ENCODE peak calls at places on chromosomes 4 and X, in four cellular contexts. T is fibroblast of lung, W is dorsolateral prefrontal cortex, O is uterus. E is an unnamed sample.
A peak's percentile ranks its signal among the peaks of the same experiment; 100 is the strongest.

GRCh38 chr4:82698412-82698811 is 100.2 kb downstream of the SCD5 start:
- DNase-seq in T (no peak), W (no peak), O (no peak), E (no peak)

GRCh38 chrX:29587107-29587506 is 628.3 kb upstream of the MAGEB2 start:
- DNase-seq in T (no peak), W (no peak), O (no peak), E (no peak)

GRCh38 chr4:10114607-10115006 is 2.0 kb downstream of the WDR1 start:
- DNase-seq in T (no peak), W (no peak), O (no peak), E (no peak)

GRCh38 chrX:152896450-152896849 is 1.4 kb upstream of the ZNF185 start:
- DNase-seq in T (peak; percentile 23), W (peak; percentile 26), O (no peak), E (no peak)

GRCh38 chr4:133385161-133385954 is 236.3 kb downstream of the PCDH10 start:
- DNase-seq in T (peak; percentile 2), W (no peak), O (no peak), E (no peak)

GRCh38 chr4:35820026-35820425 is 424.3 kb downstream of the ARAP2 start:
- DNase-seq in T (no peak), W (no peak), O (no peak), E (no peak)

GRCh38 chr4:52369649-52370048 is 289.5 kb downstream of the USP46 start:
- DNase-seq in T (no peak), W (no peak), O (no peak), E (no peak)

GRCh38 chrX:40244980-40245379 is 147.2 kb upstream of the BCOR start:
- DNase-seq in T (peak; percentile 44), W (no peak), O (no peak), E (no peak)

GRCh38 chr4:139817657-139818452 is 152.2 kb downstream of the MGST2 start:
- DNase-seq in T (no peak), W (no peak), O (peak; percentile 44), E (no peak)

GRCh38 chrX:22134681-22135080 is 102.6 kb downstream of the PHEX start:
- DNase-seq in T (peak; percentile 80), W (no peak), O (no peak), E (no peak)

GRCh38 chr4:127632420-127633403 is at the start of gene INTU:
- DNase-seq in T (peak; percentile 98), W (peak; percentile 94), O (peak; percentile 92), E (peak; percentile 92)

GRCh38 chr4:156377036-156377700 is 423.5 kb upstream of the CTSO start:
- DNase-seq in T (peak; percentile 89), W (no peak), O (no peak), E (no peak)

GRCh38 chrX:6386837-6387236 is 148.1 kb downstream of the VCX3A start:
- DNase-seq in T (no peak), W (no peak), O (no peak), E (no peak)

GRCh38 chrX:68599256-68600152 is 48.0 kb upstream of the STARD8 start:
- DNase-seq in T (no peak), W (no peak), O (no peak), E (no peak)

GRCh38 chr4:148126825-148127224 is 315.4 kb downstream of the NR3C2 start:
- DNase-seq in T (peak; percentile 31), W (no peak), O (no peak), E (no peak)

GRCh38 chr4:182093947-182094346 is 149.3 kb upstream of the TENM3 start:
- DNase-seq in T (no peak), W (no peak), O (no peak), E (no peak)

GRCh38 chr4:7795983-7796382 is 143.7 kb downstream of the AFAP1 start:
- DNase-seq in T (no peak), W (no peak), O (no peak), E (no peak)

GRCh38 chr4:38306482-38307071 is 346.4 kb downstream of the PTTG2 start:
- DNase-seq in T (no peak), W (no peak), O (no peak), E (no peak)

GRCh38 chrX:39613508-39613921 is 484.2 kb downstream of the BCOR start:
- DNase-seq in T (peak; percentile 16), W (no peak), O (peak; percentile 56), E (no peak)

GRCh38 chr4:79224777-79225104 is 101.1 kb downstream of the NAA11 start:
- DNase-seq in T (no peak), W (no peak), O (no peak), E (no peak)

GRCh38 chr4:141657550-141657949 is 21.2 kb downstream of the IL15 start:
- DNase-seq in T (no peak), W (no peak), O (no peak), E (no peak)

GRCh38 chr4:106286611-106287010 is 29.4 kb downstream of the TBCK start:
- DNase-seq in T (no peak), W (no peak), O (no peak), E (no peak)

GRCh38 chr4:1490906-1491629 is 84.8 kb upstream of the NKX1-1 start:
- DNase-seq in T (no peak), W (peak; percentile 38), O (no peak), E (peak; percentile 13)

GRCh38 chr4:69836321-69836720 is 23.6 kb downstream of the SULT1E1 start:
- DNase-seq in T (no peak), W (no peak), O (no peak), E (no peak)

GRCh38 chr4:136754810-136755530 is 777.3 kb downstream of the PCDH18 start:
- DNase-seq in T (no peak), W (no peak), O (no peak), E (no peak)

GRCh38 chr4:169279111-169279510 is 8.4 kb upstream of the SH3RF1 start:
- DNase-seq in T (no peak), W (no peak), O (no peak), E (no peak)

GRCh38 chr4:186934841-186935443 is 211.3 kb upstream of the FAT1 start:
- DNase-seq in T (no peak), W (no peak), O (no peak), E (no peak)

GRCh38 chrX:106898462-106898861 is 4.7 kb downstream of the RIPPLY1 start:
- DNase-seq in T (peak; percentile 37), W (no peak), O (no peak), E (no peak)

GRCh38 chrX:129525162-129525561 is 1.9 kb upstream of the SMARCA1 start:
- DNase-seq in T (no peak), W (no peak), O (no peak), E (no peak)

GRCh38 chrX:81174286-81174685 is 27.4 kb downstream of the HMGN5 start:
- DNase-seq in T (peak; percentile 6), W (no peak), O (no peak), E (no peak)

DNA sequence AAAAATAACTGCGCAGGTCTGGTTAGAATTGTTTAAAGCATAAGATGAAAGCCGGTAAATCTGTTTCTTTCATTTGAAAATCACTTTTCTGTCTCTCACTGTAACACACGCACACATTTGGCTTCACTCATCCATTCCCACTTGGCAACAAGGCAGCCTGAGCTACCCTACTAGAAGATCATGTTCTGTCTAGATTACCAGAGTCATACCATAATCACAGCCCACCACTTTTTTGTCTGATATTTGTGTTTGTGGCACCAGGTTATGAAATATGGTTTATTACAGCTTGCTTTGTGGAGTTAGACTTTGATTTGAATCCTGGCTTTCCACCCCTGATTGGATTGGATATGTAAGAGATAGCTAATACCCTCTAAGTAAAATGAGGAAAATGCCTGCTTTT is 2.2 kb downstream of the USO1 start:
- DNase-seq in T (no peak), W (no peak), O (no peak), E (no peak)
- H3K27ac ChIP-seq in T (peak overlapping the region; percentile 31), W (no peak overlapping the region), O (no peak overlapping the region), E (peak overlapping the region; percentile 95)

GRCh38 chrX:149505671-149506070 is 565 bp upstream of the IDS start:
- DNase-seq in T (no peak), W (no peak), O (no peak), E (no peak)
- H3K27ac ChIP-seq in T (no peak overlapping the region), W (peak overlapping the region; percentile 84), O (peak overlapping the region; percentile 84), E (peak overlapping the region; percentile 90)

GRCh38 chr4:41136456-41136855 is 77.9 kb downstream of the APBB2 start:
- DNase-seq in T (no peak), W (no peak), O (no peak), E (no peak)
- H3K27ac ChIP-seq in T (no peak overlapping the region), W (peak overlapping the region; percentile 23), O (no peak overlapping the region), E (no peak overlapping the region)

GRCh38 chr4:166044871-166045270 is 171.8 kb downstream of the TLL1 start:
- DNase-seq in T (no peak), W (no peak), O (no peak), E (no peak)
- H3K27ac ChIP-seq in T (no peak overlapping the region), W (no peak overlapping the region), O (no peak overlapping the region), E (no peak overlapping the region)

GRCh38 chr4:176882201-176882600 is 89.5 kb upstream of the VEGFC start:
- DNase-seq in T (peak; percentile 32), W (no peak), O (no peak), E (no peak)

GRCh38 chr4:176885224-176885623 is 92.5 kb upstream of the VEGFC start:
- DNase-seq in T (peak; percentile 50), W (no peak), O (no peak), E (no peak)

GRCh38 chr4:176883681-176884418 is 91.1 kb upstream of the VEGFC start:
- DNase-seq in T (peak; percentile 95), W (no peak), O (no peak), E (no peak)

GRCh38 chr4:176886135-176886534 is 93.4 kb upstream of the VEGFC start:
- DNase-seq in T (no peak), W (no peak), O (no peak), E (no peak)

GRCh38 chr4:176883108-176883550 is 90.4 kb upstream of the VEGFC start:
- DNase-seq in T (peak; percentile 59), W (no peak), O (no peak), E (no peak)
- H3K27ac ChIP-seq in T (peak overlapping the region; percentile 45), W (no peak overlapping the region), O (no peak overlapping the region), E (no peak overlapping the region)

DNA sequence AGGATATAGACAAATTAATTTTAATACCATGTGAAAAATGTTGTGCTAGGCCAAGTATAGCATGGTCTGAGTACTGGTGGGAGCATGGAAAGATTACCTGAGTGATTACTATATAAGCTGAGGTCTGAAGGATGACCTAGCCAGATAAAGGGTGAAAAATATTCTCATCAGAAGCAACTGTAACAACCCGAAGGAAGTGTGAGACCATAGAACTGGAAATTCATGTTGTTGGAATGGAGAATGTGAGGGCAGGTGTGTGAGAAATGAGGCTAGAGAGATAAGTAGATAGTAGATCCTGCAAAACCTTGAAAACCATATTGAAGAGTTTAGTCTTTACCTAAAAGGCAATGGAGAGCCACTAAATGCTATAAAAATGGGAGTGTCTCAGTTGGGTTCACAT is 71.5 kb downstream of the ARFIP1 start:
- DNase-seq in T (no peak), W (no peak), O (no peak), E (no peak)
- H3K27ac ChIP-seq in T (no peak overlapping the region), W (no peak overlapping the region), O (no peak overlapping the region), E (no peak overlapping the region)

DNA sequence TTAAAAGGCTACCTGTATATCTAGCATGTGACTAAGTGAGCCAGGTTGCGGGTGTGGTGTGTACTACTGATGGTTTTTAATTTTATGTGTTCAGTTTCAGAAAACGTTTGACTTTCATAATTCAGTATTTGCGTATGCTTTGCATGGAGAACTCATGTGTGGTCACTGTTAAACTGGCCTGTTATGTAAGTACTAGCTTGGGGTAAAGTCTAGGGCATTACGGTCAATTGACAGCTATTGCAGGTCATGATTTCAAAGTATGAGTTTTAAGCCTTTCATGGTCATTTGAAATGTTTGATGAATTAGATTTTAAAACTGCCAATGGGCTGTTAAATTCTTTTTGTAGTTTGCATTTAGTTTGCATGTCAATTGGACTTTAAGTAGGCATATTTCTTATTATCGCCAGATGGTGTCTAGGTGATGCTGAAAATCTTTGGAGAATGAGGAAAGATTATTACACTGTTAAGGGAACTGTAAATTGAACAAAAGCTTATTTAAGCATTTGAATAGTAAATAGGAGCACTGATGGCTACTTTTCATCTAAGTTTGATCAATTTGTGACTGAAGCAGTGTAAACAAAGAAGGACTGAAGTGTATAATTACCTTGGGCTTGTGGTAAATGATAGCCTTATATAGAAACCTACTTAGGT is 563.4 kb downstream of the DACH2 start:
- DNase-seq in T (no peak), W (no peak), O (no peak), E (no peak)
- H3K27ac ChIP-seq in T (no peak overlapping the region), W (no peak overlapping the region), O (no peak overlapping the region), E (no peak overlapping the region)

E was measured in heart left ventricle.